ENCODE peak calls at places on chromosome 22, in four cellular contexts. J is NCI-H1694; R is T-helper 9 cell; U is Jurkat, Clone E6-1. P is an unnamed sample.

GRCh38 chr22:41914611-41915034 is 251 bp downstream of the SHISA8 start:
- DNase-seq in J (no peak), R (no peak), U (no peak), P (no peak)

GRCh38 chr22:47382164-47382890 is 619.9 kb downstream of the TBC1D22A start:
- DNase-seq in R (no peak), U (no peak), J (no peak), P (no peak)

GRCh38 chr22:45008853-45009751 is 703 bp downstream of the PHF21B start:
- DNase-seq in J (peak), R (no peak), U (peak), P (no peak)

GRCh38 chr22:17922925-17923898 is 101.1 kb downstream of the MICAL3 start:
- DNase-seq in R (no peak), J (no peak), U (no peak), P (no peak)

GRCh38 chr22:22019659-22020424 is 37.3 kb upstream of the TOP3B start:
- DNase-seq in R (no peak), U (no peak), J (no peak), P (no peak)

GRCh38 chr22:49179886-49180682 is 647.6 kb downstream of the BRD1 start:
- DNase-seq in J (no peak), R (no peak), U (no peak), P (no peak)

GRCh38 chr22:46881373-46882118 is 119.1 kb downstream of the TBC1D22A start:
- DNase-seq in U (no peak), J (no peak), R (no peak), P (no peak)

GRCh38 chr22:28822930-28823481 is 22.6 kb upstream of the XBP1 start:
- DNase-seq in R (no peak), J (no peak), U (peak), P (peak)

GRCh38 chr22:31155425-31155824 is 4.6 kb upstream of the RNF185 start:
- DNase-seq in J (no peak), R (no peak), U (no peak), P (no peak)

GRCh38 chr22:22928666-22929380 is 41.2 kb downstream of the IGLL5 start:
- DNase-seq in R (peak), J (no peak), U (no peak), P (no peak)

GRCh38 chr22:45183974-45184373 is 20.2 kb downstream of the NUP50 start:
- DNase-seq in R (no peak), U (no peak), J (no peak), P (no peak)

GRCh38 chr22:39967996-39968968 is 8.1 kb downstream of the TMA7B start:
- DNase-seq in R (no peak), J (no peak), U (no peak), P (no peak)

GRCh38 chr22:39474351-39474991 is 17.7 kb downstream of the MGAT3 start:
- DNase-seq in J (no peak), U (no peak), R (no peak), P (no peak)

GRCh38 chr22:36419177-36419911 is 31.6 kb upstream of the MYH9 start:
- DNase-seq in R (no peak), U (peak), J (no peak), P (no peak)